ENCODE peak calls at places on chromosomes 5 and 9, in five cellular contexts. R, H, W, A and T are unnamed samples.

GRCh38 chr9:98101868-98102273 is 17.2 kb downstream of the TRIM14 start:
- DNase-seq in R (no peak), H (peak; percentile 25), W (no peak), A (no peak), T (peak; percentile 68)

GRCh38 chr9:15299374-15299939 is 7.6 kb downstream of the TTC39B start:
- DNase-seq in R (no peak), H (no peak), W (no peak), A (no peak), T (no peak)

GRCh38 chr5:82873452-82873851 is 203.7 kb downstream of the TMEM167A start:
- DNase-seq in R (no peak), H (no peak), W (no peak), A (no peak), T (no peak)

GRCh38 chr5:55027589-55027988 is 3.5 kb downstream of the GZMK start:
- DNase-seq in R (no peak), H (no peak), W (no peak), A (no peak), T (no peak)

GRCh38 chr9:130755377-130756007 is 61.9 kb downstream of the EXOSC2 start:
- DNase-seq in R (no peak), H (no peak), W (no peak), A (no peak), T (no peak)

GRCh38 chr9:33946779-33947535 is 101.7 kb downstream of the UBAP2 start:
- DNase-seq in R (no peak), H (peak; percentile 99), W (no peak), A (no peak), T (no peak)

GRCh38 chr5:136666970-136667620 is 301.8 kb upstream of the TRPC7 start:
- DNase-seq in R (no peak), H (no peak), W (no peak), A (no peak), T (no peak)

GRCh38 chr5:151923865-151924264 is 786 bp downstream of the GLRA1 start:
- DNase-seq in R (no peak), H (no peak), W (no peak), A (peak; percentile 40), T (no peak)

GRCh38 chr5:425714-426113 is 17.3 kb upstream of the EXOC3 start:
- DNase-seq in R (no peak), H (no peak), W (no peak), A (no peak), T (no peak)

GRCh38 chr9:21110708-21111576 is 30.7 kb downstream of the IFNW1 start:
- DNase-seq in R (no peak), H (peak; percentile 62), W (no peak), A (peak; percentile 76), T (no peak)

GRCh38 chr9:98180996-98181395 is 11.4 kb downstream of the CORO2A start:
- DNase-seq in R (no peak), H (no peak), W (no peak), A (no peak), T (no peak)

GRCh38 chr9:20611751-20612287 is 10.5 kb downstream of the MLLT3 start:
- DNase-seq in R (no peak), H (peak; percentile 87), W (no peak), A (no peak), T (no peak)

GRCh38 chr9:96485280-96485679 is 35.3 kb downstream of the HABP4 start:
- DNase-seq in R (no peak), H (no peak), W (no peak), A (no peak), T (no peak)

GRCh38 chr9:96487949-96488348 is 38.0 kb downstream of the HABP4 start:
- DNase-seq in R (peak; percentile 68), H (no peak), W (no peak), A (no peak), T (peak; percentile 75)

GRCh38 chr9:96486351-96487029 is 36.5 kb downstream of the HABP4 start:
- DNase-seq in R (peak; percentile 53), H (peak; percentile 89), W (peak; percentile 51), A (no peak), T (peak; percentile 92)

GRCh38 chr9:96484521-96484931 is 34.6 kb downstream of the HABP4 start:
- DNase-seq in R (no peak), H (peak; percentile 18), W (no peak), A (no peak), T (no peak)

GRCh38 chr9:96487030-96487396 is 37.0 kb downstream of the HABP4 start:
- DNase-seq in R (no peak), H (no peak), W (no peak), A (no peak), T (no peak)
- H3K4me1 ChIP-seq in R (peaks cover 16% of the 10 kb centered on the region), H (peaks cover 25% of the 10 kb centered on the region), W (peaks cover 7% of the 10 kb centered on the region), A (no peaks in the 10 kb centered on the region), T (peaks cover 13% of the 10 kb centered on the region)

GRCh38 chr5:57207681-57208080 is 33.8 kb downstream of the GPBP1 start:
- DNase-seq in R (peak; percentile 20), H (no peak), W (no peak), A (no peak), T (peak; percentile 56)
- H3K27ac ChIP-seq in R (peak overlapping the region; percentile 17), H (no peak overlapping the region), W (no peak overlapping the region), A (no peak overlapping the region), T (peak overlapping the region; percentile 82)

GRCh38 chr9:31585158-31585557 is 799.3 kb upstream of the ACO1 start:
- DNase-seq in R (no peak), H (no peak), W (no peak), A (no peak), T (no peak)

GRCh38 chr9:31582071-31582470 is 802.4 kb upstream of the ACO1 start:
- DNase-seq in R (no peak), H (no peak), W (no peak), A (no peak), T (no peak)

GRCh38 chr9:31587176-31587575 is 797.3 kb upstream of the ACO1 start:
- DNase-seq in R (no peak), H (no peak), W (no peak), A (no peak), T (no peak)

GRCh38 chr9:31588010-31588409 is 796.4 kb upstream of the ACO1 start:
- DNase-seq in R (no peak), H (no peak), W (no peak), A (no peak), T (peak; percentile 9)

GRCh38 chr9:31582561-31582960 is 801.9 kb upstream of the ACO1 start:
- DNase-seq in R (no peak), H (no peak), W (no peak), A (no peak), T (no peak)
- H3K4me1 ChIP-seq in R (no peaks in the 10 kb centered on the region), H (no peaks in the 10 kb centered on the region), W (no peaks in the 10 kb centered on the region), A (no peaks in the 10 kb centered on the region), T (no peaks in the 10 kb centered on the region)

DNA sequence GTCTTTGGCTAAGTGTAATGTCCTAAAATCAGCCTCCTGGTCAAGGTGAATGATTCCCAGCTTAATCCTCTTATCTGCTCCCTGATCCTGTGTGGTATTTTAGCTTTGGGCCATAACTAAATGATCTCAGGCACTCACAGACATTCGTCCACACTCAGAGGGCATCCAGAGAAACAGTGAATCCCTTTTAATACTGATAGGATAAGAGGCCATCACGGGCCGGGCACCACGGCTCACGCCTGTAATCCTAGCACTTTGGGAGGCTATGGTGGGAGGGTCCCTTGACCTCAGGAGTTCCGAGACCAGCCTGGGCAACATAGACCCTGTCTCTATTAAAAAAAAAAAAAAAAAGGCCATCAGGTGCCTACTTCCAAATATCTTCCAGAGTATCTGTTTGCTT is 6.3 kb downstream of the PDCL start:
- DNase-seq in R (no peak), H (no peak), W (no peak), A (no peak), T (no peak)
- H3K27ac ChIP-seq in R (peak overlapping the region; percentile 51), H (no peak overlapping the region), W (no peak overlapping the region), A (no peak overlapping the region), T (no peak overlapping the region)

DNA sequence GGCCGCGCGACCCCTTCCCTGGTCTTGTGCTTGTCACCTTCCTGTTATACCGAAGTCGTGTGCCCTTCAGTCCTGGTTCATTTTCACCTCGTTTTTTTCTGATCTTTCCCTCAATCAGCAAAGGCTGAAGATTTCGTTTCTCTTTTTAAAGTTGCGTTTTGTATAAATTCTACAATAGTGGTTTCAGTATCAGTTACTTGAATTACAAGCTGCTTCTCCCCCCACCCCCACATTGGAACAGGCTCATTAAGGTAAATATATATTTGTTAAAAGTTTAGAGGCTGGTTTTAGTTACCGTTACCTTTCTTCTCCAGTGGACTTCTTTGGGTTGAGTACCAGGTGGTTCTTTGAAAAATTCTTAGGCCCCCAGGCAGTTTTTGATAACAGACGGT is 890 bp downstream of the SUB1 start:
- DNase-seq in R (no peak), H (no peak), W (no peak), A (no peak), T (no peak)
- H3K4me1 ChIP-seq in R (peaks cover 13% of the 10 kb centered on the region), H (peaks cover 3% of the 10 kb centered on the region), W (peaks cover 7% of the 10 kb centered on the region), A (peaks cover 7% of the 10 kb centered on the region), T (peaks cover 2% of the 10 kb centered on the region)

GRCh38 chr5:32754251-32754650 is 43.1 kb downstream of the NPR3 start:
- DNase-seq in R (no peak), H (no peak), W (no peak), A (no peak), T (no peak)

DNA sequence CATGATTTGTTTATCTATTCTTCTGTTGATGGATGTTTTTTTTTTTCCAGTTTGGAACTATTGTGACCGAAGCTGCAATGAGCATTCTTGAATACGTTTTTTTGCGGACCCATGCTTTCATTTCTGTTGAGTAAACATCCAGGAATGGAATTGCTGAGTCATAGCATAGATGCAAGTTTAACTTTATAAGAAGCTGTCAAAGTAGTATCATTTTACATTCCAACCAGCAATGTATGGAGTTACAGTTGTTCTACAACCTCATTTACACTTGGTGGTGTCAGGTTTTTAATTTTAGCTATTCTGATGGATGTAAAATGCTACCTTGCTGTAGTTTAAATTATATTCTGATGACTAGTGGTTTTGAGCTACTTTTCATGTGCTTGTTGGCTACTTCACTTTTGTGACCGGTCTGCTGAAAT is 49.0 kb downstream of the NPR3 start:
- DNase-seq in R (no peak), H (peak; percentile 92), W (no peak), A (no peak), T (no peak)
- H3K27ac ChIP-seq in R (no peak overlapping the region), H (peak overlapping the region; percentile 35), W (no peak overlapping the region), A (no peak overlapping the region), T (no peak overlapping the region)